ENCODE peak calls at places on chromosomes 6 and 20, in eight cellular contexts. J is right atrium auricular region; F is neural crest cell; Y is BJ; X is GM20000; M is progenitor cell of endocrine pancreas; G is CD4-positive, alpha-beta T cell; N is left lung. P is an unnamed sample.

GRCh38 chr6:145086197-145086596 is 649.1 kb downstream of the EPM2A start:
- DNase-seq in J (no peak), F (no peak), Y (no peak), X (no peak), M (no peak), G (no peak), N (no peak), P (no peak)

GRCh38 chr6:149056777-149057463 is 260.6 kb upstream of the TAB2 start:
- DNase-seq in J (no peak), F (no peak), Y (no peak), X (no peak), M (no peak), G (no peak), N (no peak), P (no peak)

GRCh38 chr6:89559487-89559886 is 79.1 kb downstream of the LYRM2 start:
- DNase-seq in J (no peak), F (no peak), Y (no peak), X (no peak), M (no peak), G (no peak), N (no peak), P (no peak)

GRCh38 chr6:113980937-113981554 is 10.1 kb upstream of the HDAC2 start:
- DNase-seq in J (no peak), F (peak; percentile 12), Y (no peak), X (peak; percentile 31), M (no peak), G (no peak), N (no peak), P (no peak)

GRCh38 chr6:100915876-100916275 is 34.7 kb upstream of the ASCC3 start:
- DNase-seq in J (no peak), F (no peak), Y (no peak), X (no peak), M (no peak), G (no peak), N (no peak), P (no peak)

GRCh38 chr6:19024737-19025136 is 637.6 kb downstream of the RNF144B start:
- DNase-seq in J (no peak), F (peak; percentile 28), Y (no peak), X (no peak), M (no peak), G (no peak), N (no peak), P (no peak)

GRCh38 chr20:31723282-31724078 is 812 bp upstream of the BCL2L1 start:
- DNase-seq in J (peak; percentile 99), F (peak; percentile 100), Y (peak; percentile 77), X (peak; percentile 98), M (peak; percentile 100), G (peak; percentile 96), N (peak; percentile 98), P (peak; percentile 93)

GRCh38 chr6:52115891-52116604 is 28.6 kb upstream of the PKHD1 start:
- DNase-seq in J (no peak), F (no peak), Y (no peak), X (no peak), M (no peak), G (no peak), N (no peak), P (no peak)

GRCh38 chr20:46568570-46569129 is 18.2 kb upstream of the OCSTAMP start:
- DNase-seq in J (peak; percentile 80), F (no peak), Y (no peak), X (no peak), M (no peak), G (no peak), N (no peak), P (peak; percentile 2)

GRCh38 chr20:48128436-48128835 is 343.2 kb upstream of the SULF2 start:
- DNase-seq in J (no peak), F (no peak), Y (no peak), X (no peak), M (no peak), G (no peak), N (no peak), P (no peak)

GRCh38 chr6:9250852-9251251 is 815.5 kb upstream of the SLC35B3 start:
- DNase-seq in J (no peak), F (no peak), Y (no peak), X (peak; percentile 7), M (peak; percentile 30), G (no peak), N (no peak), P (peak; percentile 20)
- TF ChIP-seq CTCF in J (peak; percentile 34), F (peak; percentile 73), Y (peak; percentile 60), X (no peak), M (peak; percentile 82), G (no peak), N (peak; percentile 24), P (peak; percentile 79)

DNA sequence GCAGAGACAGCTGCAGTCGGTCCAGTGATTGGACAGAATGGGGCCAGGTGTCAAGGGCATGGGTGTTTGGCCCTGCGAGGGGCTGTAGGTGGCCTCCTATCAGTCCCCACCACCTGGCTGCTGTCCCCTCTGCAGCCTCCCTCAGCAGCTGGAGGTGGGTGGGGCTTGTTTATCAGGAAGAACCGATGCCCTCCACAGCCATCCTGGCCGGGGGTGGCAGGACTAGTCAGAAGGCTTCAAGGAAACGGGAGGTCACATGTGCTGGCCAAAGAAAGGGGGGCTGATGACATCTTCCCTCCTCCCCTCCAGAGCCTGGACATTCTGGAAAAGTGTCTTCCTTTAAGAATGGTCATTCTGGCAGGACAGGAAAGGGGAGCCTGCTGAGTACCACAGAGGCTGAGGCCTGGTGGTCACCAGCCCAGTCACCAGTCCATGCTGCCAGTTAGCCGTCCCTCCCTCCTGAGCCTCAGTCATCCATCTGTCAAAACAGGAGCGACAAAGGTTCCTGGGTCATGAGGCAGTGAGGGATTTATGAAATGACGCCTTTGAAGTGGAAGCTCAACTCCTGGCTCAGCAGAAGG is 4.1 kb downstream of the FAM210B start:
- DNase-seq in J (no peak), F (no peak), Y (no peak), X (no peak), M (no peak), G (no peak), N (no peak), P (no peak)
- TF ChIP-seq CTCF in J (no peak), F (no peak), Y (no peak), X (no peak), M (no peak), G (no peak), N (no peak), P (no peak)

GRCh38 chr6:42197574-42198362 is 3.0 kb upstream of the GUCA1B start:
- DNase-seq in J (no peak), F (no peak), Y (peak; percentile 57), X (no peak), M (no peak), G (peak; percentile 7), N (no peak), P (peak; percentile 66)
- TF ChIP-seq CTCF in J (no peak), F (no peak), Y (peak; percentile 18), X (no peak), M (no peak), G (no peak), N (no peak), P (no peak)

GRCh38 chr20:1327827-1328679 is 886 bp downstream of the SDCBP2 start:
- DNase-seq in J (peak; percentile 55), F (no peak), Y (no peak), X (no peak), M (no peak), G (no peak), N (no peak), P (no peak)
- TF ChIP-seq CTCF in J (no peak), F (no peak), Y (no peak), X (no peak), M (no peak), G (no peak), N (no peak), P (no peak)

DNA sequence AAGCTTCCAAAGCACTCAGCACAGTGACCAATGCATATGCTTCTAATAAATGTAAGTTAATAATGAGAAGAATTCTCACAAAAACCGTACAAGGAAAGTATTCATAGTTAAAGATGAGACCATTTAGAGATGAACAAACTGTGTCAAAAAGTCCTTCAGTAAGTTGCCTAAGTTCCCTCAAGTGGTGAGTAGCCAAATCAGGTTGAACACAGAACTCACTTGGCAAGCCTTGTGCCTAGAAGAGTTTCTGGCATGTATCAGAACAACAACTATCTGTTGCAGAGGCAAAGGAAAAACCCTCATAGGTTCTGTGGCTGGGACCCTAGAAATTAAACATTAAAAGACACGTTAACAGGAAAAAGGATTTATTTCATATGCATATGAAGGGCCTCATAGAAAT is 129.6 kb upstream of the DOK5 start:
- DNase-seq in J (no peak), F (no peak), Y (no peak), X (no peak), M (no peak), G (no peak), N (no peak), P (no peak)
- TF ChIP-seq CTCF in J (no peak), F (no peak), Y (no peak), X (no peak), M (no peak), G (no peak), N (no peak), P (no peak)

DNA sequence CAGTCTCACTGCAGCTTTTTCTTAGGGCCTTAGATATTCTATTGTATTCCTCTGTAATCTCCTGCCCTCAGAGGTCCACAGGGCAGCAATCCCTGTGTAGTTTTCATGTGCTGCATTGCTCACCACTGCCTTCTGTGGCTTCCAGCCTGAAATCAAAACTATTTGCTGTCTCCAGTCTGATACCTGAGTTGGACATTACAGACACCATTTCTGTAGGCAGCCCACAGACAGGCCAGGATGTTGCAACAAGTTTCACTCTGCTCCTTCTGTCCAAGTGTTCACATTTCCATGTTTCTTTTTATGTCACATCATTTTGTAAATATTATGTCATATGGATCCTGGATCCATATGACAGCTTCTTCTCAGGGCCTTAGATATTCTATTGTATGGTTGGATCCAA is 21.8 kb downstream of the ECI2 start:
- DNase-seq in J (no peak), F (no peak), Y (no peak), X (no peak), M (no peak), G (no peak), N (no peak), P (no peak)
- TF ChIP-seq CTCF in J (no peak), F (no peak), Y (no peak), X (no peak), M (no peak), G (no peak), N (no peak), P (no peak)

GRCh38 chr6:3455490-3456394 is 1.1 kb downstream of the SLC22A23 start:
- DNase-seq in J (no peak), F (peak; percentile 11), Y (no peak), X (peak; percentile 25), M (peak; percentile 30), G (no peak), N (peak; percentile 56), P (no peak)
- TF ChIP-seq CTCF in J (no peak), F (no peak), Y (no peak), X (no peak), M (peak; percentile 18), G (no peak), N (no peak), P (no peak)

DNA sequence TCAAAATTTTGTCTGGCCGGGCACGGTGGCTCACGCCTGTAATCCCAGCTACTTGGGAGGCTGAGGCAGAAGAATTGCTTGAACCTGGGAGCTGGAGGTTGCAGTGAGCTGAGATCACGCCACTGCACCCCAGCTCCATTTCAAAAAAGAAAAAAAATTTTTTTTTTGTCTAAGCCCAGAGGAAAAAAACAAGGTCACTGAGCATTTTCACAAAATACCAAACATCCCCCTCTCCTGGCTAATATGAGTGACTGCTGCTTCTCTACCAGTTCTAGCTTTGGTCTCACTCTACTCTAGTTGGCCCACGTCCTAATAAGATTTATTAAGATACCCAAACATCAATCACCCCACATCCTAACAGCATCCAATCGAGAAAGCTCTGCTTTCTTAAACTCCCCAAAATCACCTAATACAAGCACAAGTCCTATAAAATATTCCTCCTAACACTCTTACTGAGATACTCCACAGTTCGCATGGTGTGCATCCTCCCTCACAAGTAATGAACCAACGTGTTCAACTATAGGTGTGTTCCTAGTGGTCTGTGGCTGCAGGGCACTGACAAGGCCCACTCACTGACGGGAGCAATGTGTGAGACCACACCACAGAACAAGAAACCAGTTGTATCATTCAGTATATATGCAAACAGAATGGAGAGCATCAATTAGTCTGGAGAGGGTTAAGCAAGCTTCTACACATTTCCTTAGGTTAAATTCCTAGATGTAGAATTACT is 64.2 kb downstream of the FKBP5 start:
- DNase-seq in J (no peak), F (no peak), Y (no peak), X (no peak), M (no peak), G (no peak), N (no peak), P (no peak)
- TF ChIP-seq CTCF in J (no peak), F (peak; percentile 54), Y (peak; percentile 45), X (no peak), M (peak; percentile 18), G (peak; percentile 81), N (no peak), P (peak; percentile 41)

P was measured in AG09309.